ENCODE peak calls at places on chromosomes 4 and X, in ten cellular contexts. X, Z, T, L, H, G, A, U, K and E are unnamed samples.

GRCh38 chrX:45767021-45767491 is 566.4 kb upstream of the DIPK2B start:
- DNase-seq in U (no peak), Z (peak), H (no peak), T (peak), L (peak), A (no peak), K (no peak), G (peak), X (no peak), E (peak)

GRCh38 chr4:154740462-154740861 is 3.3 kb upstream of the LRAT start:
- DNase-seq in Z (no peak), X (no peak), U (no peak), L (no peak), A (no peak), T (no peak), G (no peak), K (no peak), H (no peak), E (no peak)

GRCh38 chr4:84583871-84584373 is 995 bp downstream of the CDS1 start:
- DNase-seq in A (no peak), H (no peak), G (no peak), T (no peak), X (no peak), L (no peak), U (no peak), Z (no peak), K (no peak), E (peak)

GRCh38 chrX:43882294-43882681 is at the start of gene MAOB:
- DNase-seq in L (no peak), X (no peak), H (peak), G (no peak), T (peak), K (no peak), Z (no peak), A (no peak), U (peak), E (no peak)

GRCh38 chrX:135951291-135951690 is 22.5 kb downstream of the MMGT1 start:
- DNase-seq in Z (no peak), U (no peak), L (no peak), T (no peak), G (no peak), K (no peak), A (no peak), H (no peak), X (no peak), E (no peak)

GRCh38 chr4:142549726-142550463 is 296.2 kb downstream of the INPP4B start:
- DNase-seq in G (peak), X (peak), K (no peak), T (peak), U (no peak), L (peak), A (no peak), H (no peak), Z (peak), E (peak)

GRCh38 chr4:133775881-133776280 is 425.7 kb downstream of the PABPC4L start:
- DNase-seq in H (no peak), Z (no peak), U (no peak), A (no peak), G (no peak), K (no peak), L (peak), T (peak), X (peak), E (peak)

GRCh38 chr4:42768125-42768748 is 111.3 kb upstream of the ATP8A1 start:
- DNase-seq in U (no peak), L (no peak), H (no peak), A (no peak), K (no peak), T (no peak), Z (no peak), X (no peak), G (no peak), E (no peak)

GRCh38 chr4:56066493-56066892 is 117.7 kb downstream of the CEP135 start:
- DNase-seq in H (no peak), A (no peak), L (no peak), Z (no peak), X (no peak), T (no peak), U (no peak), G (no peak), K (no peak), E (no peak)

GRCh38 chr4:24104173-24104572 is 214.3 kb upstream of the PPARGC1A start:
- DNase-seq in A (no peak), H (no peak), L (no peak), G (peak), K (no peak), U (peak), T (peak), X (peak), Z (no peak), E (peak)

GRCh38 chr4:5893013-5893580 is at the start of gene CRMP1:
- DNase-seq in H (no peak), T (peak), K (no peak), A (no peak), X (peak), L (no peak), U (peak), Z (no peak), G (no peak), E (no peak)

GRCh38 chrX:103488332-103488731 is 31.0 kb downstream of the RAB40A start:
- DNase-seq in Z (peak), T (peak), A (no peak), X (peak), L (peak), G (peak), U (no peak), H (no peak), K (no peak), E (no peak)

GRCh38 chr4:27807207-27807606 is 946.6 kb downstream of the STIM2 start:
- DNase-seq in H (no peak), U (no peak), T (peak), A (no peak), L (no peak), X (no peak), Z (no peak), G (no peak), K (no peak), E (peak)

GRCh38 chr4:95091272-95091671 is 333.5 kb downstream of the BMPR1B start:
- DNase-seq in L (no peak), Z (no peak), A (no peak), G (no peak), U (no peak), X (no peak), T (peak), H (no peak), K (no peak), E (peak)

GRCh38 chr4:4424499-4425115 is 37.7 kb downstream of the NSG1 start:
- DNase-seq in Z (no peak), A (peak), L (no peak), H (no peak), X (no peak), U (no peak), K (peak), T (no peak), G (no peak), E (no peak)

GRCh38 chrX:8849462-8849861 is 48.3 kb upstream of the FAM9A start:
- DNase-seq in X (no peak), U (no peak), A (no peak), K (no peak), Z (no peak), H (no peak), T (no peak), G (no peak), L (peak), E (peak)

GRCh38 chr4:48779095-48779997 is 733 bp downstream of the FRYL start:
- DNase-seq in Z (peak), K (peak), L (peak), G (peak), U (peak), X (peak), T (peak), A (peak), H (peak), E (peak)

GRCh38 chr4:21327976-21328700 is 620.4 kb downstream of the KCNIP4 start:
- DNase-seq in A (no peak), H (no peak), X (no peak), L (no peak), T (no peak), K (no peak), Z (no peak), G (no peak), U (no peak), E (no peak)

GRCh38 chrX:2397229-2397628 is 103.5 kb downstream of the DHRSX start:
- DNase-seq in L (no peak), K (peak), H (no peak), T (no peak), A (no peak), G (no peak), X (no peak), Z (no peak), U (no peak), E (no peak)

GRCh38 chr4:4443821-4444220 is 56.9 kb downstream of the NSG1 start:
- DNase-seq in Z (peak), G (peak), X (peak), A (no peak), T (peak), U (no peak), L (peak), K (no peak), H (no peak), E (peak)

GRCh38 chr4:69617083-69617694 is 22.3 kb downstream of the UGT2A2 start:
- DNase-seq in K (no peak), L (peak), T (peak), U (no peak), H (no peak), Z (peak), X (no peak), A (no peak), G (peak), E (peak)

GRCh38 chr4:39763714-39764572 is 66.0 kb downstream of the UBE2K start:
- DNase-seq in T (no peak), X (no peak), H (no peak), A (no peak), U (no peak), Z (no peak), K (no peak), L (no peak), G (no peak), E (no peak)

GRCh38 chr4:153141238-153141637 is 63.0 kb upstream of the TRIM2 start:
- DNase-seq in X (no peak), A (no peak), L (no peak), G (no peak), H (no peak), Z (no peak), T (no peak), K (no peak), U (no peak), E (no peak)

GRCh38 chr4:152454398-152455011 is 81.4 kb downstream of the FBXW7 start:
- DNase-seq in L (peak), H (no peak), T (peak), K (no peak), G (peak), A (no peak), Z (peak), X (no peak), U (no peak), E (peak)

GRCh38 chrX:153460826-153461225 is 9.6 kb downstream of the HAUS7 start:
- DNase-seq in H (peak), Z (peak), X (no peak), K (no peak), G (peak), L (peak), T (peak), U (peak), A (no peak), E (peak)

GRCh38 chrX:4179031-4179430 is 465.6 kb upstream of the PRKX start:
- DNase-seq in T (no peak), X (no peak), K (no peak), A (no peak), Z (no peak), G (no peak), U (no peak), L (no peak), H (no peak), E (no peak)

GRCh38 chrX:56498756-56499155 is 64.7 kb upstream of the UBQLN2 start:
- DNase-seq in T (no peak), A (no peak), U (no peak), Z (no peak), H (no peak), X (no peak), G (no peak), K (no peak), L (peak), E (no peak)

GRCh38 chr4:15945516-15945915 is 7.0 kb upstream of the FGFBP1 start:
- DNase-seq in X (no peak), K (no peak), Z (no peak), U (no peak), G (no peak), A (no peak), H (no peak), L (no peak), T (no peak), E (no peak)

GRCh38 chrX:107153005-107153404 is 34.4 kb upstream of the RBM41 start:
- DNase-seq in X (no peak), Z (no peak), T (no peak), A (no peak), K (no peak), L (no peak), H (no peak), U (no peak), G (no peak), E (no peak)

DNA sequence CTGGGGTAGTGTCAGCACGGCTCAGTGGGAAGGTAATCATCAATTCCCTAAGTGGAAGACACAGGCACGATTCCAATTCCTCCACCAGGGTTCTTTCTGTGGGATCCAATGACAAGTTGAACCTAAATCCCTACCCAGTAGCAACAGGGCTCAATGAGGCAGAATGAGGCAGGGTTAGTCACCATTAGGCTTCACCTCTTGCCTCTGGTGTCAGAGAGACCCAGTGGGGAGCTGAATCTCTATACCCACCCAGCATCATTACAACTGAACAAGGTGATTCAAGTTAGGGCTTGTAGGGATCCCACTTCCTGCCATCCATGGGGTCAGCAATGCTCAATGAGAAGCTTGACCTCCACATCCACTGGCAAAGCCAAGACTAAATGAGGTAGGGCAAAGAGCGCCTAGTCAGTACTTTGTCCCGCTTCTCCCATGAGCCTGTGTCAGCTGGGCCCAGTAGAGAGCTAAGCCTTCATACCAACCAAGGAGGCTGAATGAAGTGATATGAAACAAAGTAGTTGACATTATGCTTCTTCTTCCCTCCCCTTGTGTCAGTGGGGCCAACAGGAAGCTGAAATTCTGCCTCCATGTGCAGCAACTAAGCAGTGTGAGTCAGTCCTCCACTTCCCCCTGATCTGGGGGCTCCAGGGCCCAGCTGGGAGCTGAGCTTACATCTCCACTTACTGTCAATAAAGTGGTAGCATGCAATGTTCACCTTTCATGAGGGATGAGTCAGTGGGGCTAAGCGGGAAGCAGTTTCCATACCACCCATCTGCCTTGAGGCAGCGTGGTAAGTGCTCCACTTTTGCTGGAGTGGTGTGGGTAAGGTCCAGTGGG is 36.4 kb upstream of the RBM41 start:
- DNase-seq in K (no peak), U (no peak), G (peak), T (peak), Z (no peak), L (peak), A (no peak), H (no peak), X (peak), E (peak)
- H3K4me3 ChIP-seq in K (no peak), U (no peak), G (no peak), T (no peak), Z (no peak), L (peak), A (no peak), H (no peak), X (no peak), E (no peak)

GRCh38 chr4:163930086-163930485 is 435.6 kb downstream of the TMA16 start:
- DNase-seq in A (no peak), Z (no peak), H (no peak), X (no peak), L (no peak), T (no peak), U (no peak), K (no peak), G (no peak), E (no peak)
- TF ChIP-seq CTCF in A (no peak), Z (no peak), H (no peak), X (no peak), L (peak), T (no peak), U (no peak), K (no peak), G (no peak), E (no peak)

GRCh38 chrX:115232933-115233496 is 881 bp downstream of the LRCH2 start:
- DNase-seq in U (no peak), K (no peak), H (no peak), A (no peak), X (no peak), Z (peak), T (no peak), L (no peak), G (peak), E (peak)

GRCh38 chrX:115234220-115234557 is 293 bp upstream of the LRCH2 start:
- DNase-seq in X (no peak), A (no peak), T (peak), K (no peak), U (no peak), Z (no peak), H (no peak), L (no peak), G (no peak), E (peak)

GRCh38 chrX:115229337-115229991 is 4.4 kb downstream of the LRCH2 start:
- DNase-seq in K (no peak), G (no peak), T (no peak), L (no peak), A (no peak), U (no peak), H (no peak), Z (peak), X (no peak), E (peak)

GRCh38 chrX:115233497-115234219 is at the start of gene LRCH2:
- DNase-seq in H (peak), Z (peak), U (peak), A (peak), G (peak), L (no peak), T (peak), K (peak), X (peak), E (peak)
- H3K4me3 ChIP-seq in H (peak), Z (peak), U (peak), A (peak), G (peak), L (peak), T (peak), K (peak), X (peak), E (peak)

GRCh38 chr4:82758701-82759685 is 39.6 kb downstream of the SCD5 start:
- DNase-seq in U (no peak), L (no peak), X (no peak), T (no peak), A (no peak), G (no peak), K (peak), H (no peak), Z (no peak), E (no peak)

GRCh38 chr4:82753238-82753637 is 45.4 kb downstream of the SCD5 start:
- DNase-seq in T (no peak), H (no peak), K (no peak), Z (no peak), U (no peak), L (no peak), A (no peak), X (no peak), G (no peak), E (no peak)

GRCh38 chr4:82754546-82755165 is 43.9 kb downstream of the SCD5 start:
- DNase-seq in L (no peak), Z (no peak), U (no peak), G (no peak), K (peak), T (no peak), X (no peak), H (no peak), A (no peak), E (no peak)

GRCh38 chr4:82753725-82754410 is 44.7 kb downstream of the SCD5 start:
- DNase-seq in A (no peak), K (peak), T (no peak), U (peak), G (peak), Z (peak), X (no peak), L (no peak), H (no peak), E (no peak)

DNA sequence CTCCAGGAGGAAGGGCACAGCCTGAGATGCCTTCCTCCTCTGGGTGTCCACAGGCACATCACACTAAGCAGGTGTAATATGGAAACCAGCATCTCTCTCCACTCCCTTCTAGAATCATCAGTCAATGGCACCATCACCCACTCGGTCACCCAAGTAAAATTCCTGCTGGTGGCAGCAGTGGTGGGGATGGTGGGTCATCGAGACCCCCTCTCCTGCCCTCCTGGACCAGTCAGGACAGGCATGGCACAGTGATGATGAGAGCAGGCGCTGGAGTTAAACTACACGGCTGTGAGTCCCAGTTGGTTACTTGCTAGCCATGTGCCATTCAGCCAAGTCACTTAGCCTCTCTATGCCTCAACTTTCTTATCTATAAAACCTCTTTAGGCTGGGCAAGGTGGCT is 42.5 kb downstream of the SCD5 start:
- DNase-seq in X (no peak), T (no peak), A (no peak), G (no peak), L (no peak), K (peak), U (no peak), H (no peak), Z (no peak), E (no peak)
- TF ChIP-seq CTCF in X (no peak), T (no peak), A (no peak), G (no peak), L (no peak), K (no peak), U (no peak), H (no peak), Z (no peak), E (no peak)

GRCh38 chr4:30718021-30718888 is 1.9 kb upstream of the PCDH7 start:
- DNase-seq in H (no peak), U (peak), L (peak), Z (peak), K (peak), A (peak), T (peak), G (peak), X (no peak), E (peak)
- H3K4me3 ChIP-seq in H (peak), U (peak), L (peak), Z (peak), K (peak), A (peak), T (peak), G (peak), X (peak), E (peak)

GRCh38 chr4:71974681-71975080 is 57.1 kb upstream of the NPFFR2 start:
- DNase-seq in K (no peak), H (no peak), Z (no peak), U (no peak), A (no peak), L (peak), T (peak), G (peak), X (no peak), E (peak)
- TF ChIP-seq CTCF in K (no peak), H (no peak), Z (no peak), U (no peak), A (no peak), L (no peak), T (no peak), G (no peak), X (no peak), E (no peak)

DNA sequence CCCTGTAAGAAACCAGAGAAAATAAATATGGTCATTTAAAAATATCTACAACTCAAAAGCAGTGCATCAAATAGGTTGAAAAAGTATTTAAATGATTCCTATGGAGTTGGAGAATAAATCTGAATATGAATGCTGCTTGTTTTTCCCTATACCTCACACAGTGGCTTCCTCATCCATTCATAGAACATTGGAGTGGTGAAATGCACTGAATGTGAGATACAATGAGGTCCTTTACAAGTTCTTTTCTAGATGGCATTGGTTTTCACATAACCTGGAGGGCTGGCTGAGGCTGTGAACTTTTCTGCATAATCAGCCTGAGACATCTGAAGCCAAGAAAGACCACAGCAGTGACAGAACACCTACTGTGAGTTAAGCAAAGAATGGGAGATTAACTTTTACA is 279.1 kb upstream of the NRK start:
- DNase-seq in K (no peak), X (no peak), T (no peak), A (no peak), G (no peak), Z (no peak), U (no peak), H (no peak), L (no peak), E (no peak)
- H3K4me3 ChIP-seq in K (no peak), X (no peak), T (no peak), A (no peak), G (no peak), Z (no peak), U (no peak), H (no peak), L (no peak), E (no peak)